ENCODE peak calls at places on chromosomes 1 and 21, in nine cellular contexts. P is ascending aorta; V is mammary epithelial cell; M is neural progenitor cell; X is kidney; S is CD8-positive, alpha-beta memory T cell; C is heart left ventricle; Z is lower lobe of right lung; A is prostate gland. B is an unnamed sample. For H3K4me1 and H3K9me3, the result is how much of the 10 kb centered on the place peaks cover.

GRCh38 chr21:32351428-32351827 is 41.4 kb downstream of the URB1 start:
- DNase-seq in P (peak), V (peak), M (no peak), X (no peak), S (no peak), C (no peak), Z (no peak), A (peak), B (no peak)

GRCh38 chr1:1348420-1349255 is 580 bp downstream of the DVL1 start:
- DNase-seq in P (no peak), V (peak), M (no peak), X (peak), S (no peak), C (no peak), Z (peak), A (no peak), B (peak)

GRCh38 chr1:180530501-180530900 is 28.1 kb upstream of the ACBD6 start:
- DNase-seq in P (no peak), V (peak), M (no peak), X (no peak), S (no peak), C (no peak), Z (peak), A (no peak), B (peak)

GRCh38 chr1:58627221-58627620 is 50.2 kb upstream of the TACSTD2 start:
- DNase-seq in P (no peak), V (peak), M (no peak), X (no peak), S (no peak), C (no peak), Z (no peak), A (no peak), B (no peak)

GRCh38 chr1:2210084-2210653 is 15.6 kb upstream of the FAAP20 start:
- DNase-seq in P (peak), V (peak), M (no peak), X (peak), S (no peak), C (peak), Z (no peak), A (no peak), B (no peak)

GRCh38 chr21:28974531-28975227 is 18.0 kb downstream of the LTN1 start:
- DNase-seq in P (no peak), V (no peak), M (no peak), X (no peak), S (no peak), C (no peak), Z (no peak), A (no peak), B (no peak)

GRCh38 chr1:206554833-206555472 is 47.6 kb downstream of the RASSF5 start:
- DNase-seq in P (no peak), V (no peak), M (no peak), X (no peak), S (no peak), C (no peak), Z (no peak), A (no peak), B (no peak)

GRCh38 chr1:27763358-27763757 is 9.7 kb upstream of the STX12 start:
- DNase-seq in P (no peak), V (no peak), M (no peak), X (no peak), S (no peak), C (no peak), Z (no peak), A (no peak), B (no peak)

GRCh38 chr1:176811896-176812295 is 348.9 kb downstream of the PAPPA2 start:
- DNase-seq in P (no peak), V (no peak), M (peak), X (no peak), S (no peak), C (no peak), Z (no peak), A (no peak), B (no peak)

GRCh38 chr21:45618846-45619485 is 24.6 kb upstream of the PCBP3 start:
- DNase-seq in P (no peak), V (peak), M (no peak), X (peak), S (no peak), C (no peak), Z (no peak), A (no peak), B (no peak)

GRCh38 chr1:153140484-153140883 is 10.2 kb downstream of the SPRR2G start:
- DNase-seq in P (no peak), V (no peak), M (no peak), X (no peak), S (no peak), C (no peak), Z (no peak), A (no peak), B (no peak)

GRCh38 chr1:160942926-160943325 is 11.7 kb downstream of the ITLN2 start:
- DNase-seq in P (no peak), V (peak), M (peak), X (no peak), S (no peak), C (no peak), Z (no peak), A (no peak), B (no peak)

GRCh38 chr1:214330240-214330639 is 49.3 kb downstream of the SMYD2 start:
- DNase-seq in P (no peak), V (no peak), M (no peak), X (no peak), S (no peak), C (no peak), Z (no peak), A (peak), B (no peak)

GRCh38 chr1:16242556-16243407 is 5.8 kb upstream of the CPLANE2 start:
- DNase-seq in P (no peak), V (no peak), M (no peak), X (no peak), S (no peak), C (no peak), Z (no peak), A (no peak), B (no peak)

GRCh38 chr1:156618853-156619581 is at the start of gene HAPLN2:
- DNase-seq in P (no peak), V (no peak), M (peak), X (no peak), S (no peak), C (no peak), Z (no peak), A (no peak), B (peak)

GRCh38 chr21:28922368-28922767 is 70.3 kb downstream of the LTN1 start:
- DNase-seq in P (no peak), V (no peak), M (peak), X (no peak), S (no peak), C (no peak), Z (no peak), A (no peak), B (no peak)

GRCh38 chr1:37999434-38000232 is 5.7 kb downstream of the FHL3 start:
- DNase-seq in P (peak), V (no peak), M (peak), X (peak), S (no peak), C (peak), Z (peak), A (no peak), B (peak)

GRCh38 chr1:25990702-25991395 is 7.0 kb downstream of the PAFAH2 start:
- DNase-seq in P (no peak), V (no peak), M (no peak), X (no peak), S (peak), C (no peak), Z (no peak), A (no peak), B (peak)

GRCh38 chr1:217718873-217719272 is 87.7 kb downstream of the SPATA17 start:
- DNase-seq in P (no peak), V (peak), M (no peak), X (no peak), S (no peak), C (no peak), Z (no peak), A (no peak), B (peak)

GRCh38 chr21:38037416-38037815 is 121.2 kb upstream of the KCNJ6 start:
- DNase-seq in P (no peak), V (peak), M (no peak), X (no peak), S (no peak), C (no peak), Z (no peak), A (no peak), B (no peak)

GRCh38 chr1:152679454-152679853 is 4.4 kb downstream of the LCE2C start:
- DNase-seq in P (no peak), V (no peak), M (no peak), X (no peak), S (no peak), C (no peak), Z (no peak), A (no peak), B (no peak)

GRCh38 chr1:109020693-109021092 is 21.2 kb downstream of the WDR47 start:
- DNase-seq in P (no peak), V (no peak), M (no peak), X (no peak), S (no peak), C (no peak), Z (no peak), A (no peak), B (no peak)

GRCh38 chr1:36383240-36383639 is 2.5 kb downstream of the STK40 start:
- DNase-seq in P (no peak), V (no peak), M (no peak), X (peak), S (no peak), C (no peak), Z (no peak), A (no peak), B (no peak)

GRCh38 chr1:3176820-3177219 is 107.8 kb downstream of the PRDM16 start:
- DNase-seq in P (no peak), V (no peak), M (no peak), X (no peak), S (no peak), C (no peak), Z (no peak), A (no peak), B (no peak)

GRCh38 chr1:235586413-235586812 is 63.2 kb downstream of the GNG4 start:
- DNase-seq in P (no peak), V (no peak), M (peak), X (no peak), S (no peak), C (no peak), Z (no peak), A (no peak), B (no peak)

GRCh38 chr1:166166701-166167394 is at the start of gene FAM78B:
- DNase-seq in P (peak), V (peak), M (peak), X (peak), S (peak), C (peak), Z (peak), A (peak), B (peak)

GRCh38 chr1:204431310-204432184 is 19.9 kb upstream of the PPP1R15B start:
- DNase-seq in P (peak), V (peak), M (peak), X (peak), S (peak), C (peak), Z (peak), A (peak), B (peak)
- H3K4me1 ChIP-seq in P (under half), V (under half), M (under half), X (under half), S (under half), C (under half), Z (under half), A (under half), B (under half)

GRCh38 chr1:248007778-248008177 is 5.7 kb upstream of the OR2L5 start:
- DNase-seq in P (no peak), V (no peak), M (no peak), X (no peak), S (no peak), C (no peak), Z (no peak), A (no peak), B (no peak)

GRCh38 chr1:248013229-248013710 is at the start of gene OR2L5:
- DNase-seq in P (no peak), V (peak), M (no peak), X (no peak), S (no peak), C (no peak), Z (no peak), A (no peak), B (no peak)

GRCh38 chr1:248009681-248010080 is 3.8 kb upstream of the OR2L5 start:
- DNase-seq in P (no peak), V (no peak), M (no peak), X (no peak), S (no peak), C (no peak), Z (no peak), A (no peak), B (no peak)
- H3K9me3 ChIP-seq in P (under half), V (under half), M (under half), X (under half), S (under half), C (under half), Z (under half), A (under half), B (under half)

DNA sequence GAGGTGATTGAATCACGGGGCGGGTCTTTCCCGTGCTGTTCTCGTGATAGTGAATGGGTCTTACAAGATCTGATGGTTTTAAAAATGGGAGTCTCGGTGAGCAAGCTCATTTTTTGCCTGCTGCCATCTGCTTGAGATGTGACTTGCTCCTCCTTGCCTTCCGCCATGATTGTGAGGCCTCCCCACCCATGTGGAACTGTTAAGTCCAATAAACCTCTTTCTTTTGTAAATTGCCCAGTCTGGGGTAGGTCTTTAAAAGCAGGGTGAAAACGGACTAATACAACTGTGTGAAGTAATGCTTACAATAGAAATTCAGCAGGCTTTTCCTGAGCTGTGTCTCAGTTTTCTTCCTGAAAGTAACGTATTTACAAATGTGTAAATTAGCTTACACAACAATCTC is 377.2 kb downstream of the SIPA1L2 start:
- DNase-seq in P (no peak), V (no peak), M (peak), X (no peak), S (no peak), C (no peak), Z (no peak), A (no peak), B (no peak)
- H3K4me3 ChIP-seq in P (no peak), V (no peak), M (no peak), X (no peak), S (no peak), C (no peak), Z (no peak), A (no peak), B (no peak)

DNA sequence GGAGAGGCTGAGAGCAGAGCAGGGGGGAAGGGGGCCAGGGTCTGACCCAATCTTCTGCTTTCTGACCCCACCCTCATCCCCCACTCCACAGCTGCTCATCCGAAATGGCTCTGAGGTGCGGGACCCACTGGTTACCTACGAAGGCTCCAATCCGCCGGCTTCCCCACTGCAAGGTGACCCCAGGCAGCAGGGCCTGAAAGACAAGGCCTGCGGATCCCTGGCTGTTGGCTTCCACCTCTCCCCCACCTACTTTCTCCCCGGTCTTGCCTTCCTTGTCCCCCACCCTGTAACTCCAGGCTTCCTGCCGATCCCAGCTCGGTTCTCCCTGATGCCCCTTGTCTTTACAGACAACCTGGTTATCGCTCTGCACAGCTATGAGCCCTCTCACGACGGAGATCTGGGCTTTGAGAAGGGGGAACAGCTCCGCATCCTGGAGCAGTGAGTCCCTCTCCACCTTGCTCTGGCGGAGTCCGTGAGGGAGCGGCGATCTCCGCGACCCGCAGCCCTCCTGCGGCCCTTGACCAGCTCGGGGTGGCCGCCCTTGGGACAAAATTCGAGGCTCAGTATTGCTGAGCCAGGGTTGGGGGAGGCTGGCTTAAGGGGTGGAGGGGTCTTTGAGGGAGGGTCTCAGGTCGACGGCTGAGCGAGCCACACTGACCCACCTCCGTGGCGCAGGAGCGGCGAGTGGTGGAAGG is 17.1 kb upstream of the HDAC1 start:
- DNase-seq in P (no peak), V (no peak), M (no peak), X (no peak), S (no peak), C (no peak), Z (no peak), A (no peak), B (no peak)
- H3K4me1 ChIP-seq in P (under half), V (under half), M (under half), X (under half), S (half or more), C (under half), Z (under half), A (under half), B (under half)

DNA sequence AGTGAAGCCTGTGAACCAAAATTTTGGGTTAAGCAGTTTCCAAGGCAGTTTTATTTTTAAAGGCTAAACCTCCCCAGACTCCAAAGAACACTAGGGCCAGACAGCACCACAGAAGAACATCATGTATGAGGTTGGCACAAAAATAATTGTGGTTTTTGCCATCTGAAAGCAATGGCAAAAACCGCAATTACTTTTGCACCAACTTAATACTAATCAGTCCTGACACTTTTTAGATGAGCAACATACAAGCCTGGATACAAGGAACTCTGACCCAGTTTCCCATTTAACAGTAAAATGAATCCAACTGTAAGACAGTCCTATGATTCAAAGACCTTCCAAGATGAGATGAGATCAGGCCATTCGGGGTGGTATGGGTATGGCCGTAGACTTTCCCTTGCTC is 46.8 kb downstream of the CNIH3 start:
- DNase-seq in P (no peak), V (no peak), M (no peak), X (no peak), S (no peak), C (no peak), Z (no peak), A (no peak), B (no peak)
- H3K9me3 ChIP-seq in P (under half), V (under half), M (under half), X (under half), S (under half), C (under half), Z (under half), A (under half), B (under half)

B was measured in SJCRH30.